ENCODE peak calls at places on chromosomes 3 and 15, in five cellular contexts. V is fibroblast of lung, F is tibial artery, Y is heart left ventricle, T is left lung. K is an unnamed sample.

GRCh38 chr15:51600114-51600513 is 22.5 kb downstream of the DMXL2 start:
- DNase-seq in F (no peak), V (peak; percentile 44), T (no peak), Y (no peak), K (no peak)

GRCh38 chr3:56928379-56929068 is 126.8 kb upstream of the ARHGEF3 start:
- DNase-seq in T (no peak), F (no peak), V (peak; percentile 57), Y (no peak), K (no peak)

GRCh38 chr3:169308654-169309325 is 354.7 kb downstream of the MECOM start:
- DNase-seq in V (peak; percentile 51), F (no peak), Y (no peak), T (no peak), K (no peak)

GRCh38 chr3:166879661-166880060 is 500.4 kb downstream of the ZBBX start:
- DNase-seq in Y (no peak), F (no peak), T (no peak), V (no peak), K (no peak)

GRCh38 chr15:77266708-77267387 is 153.1 kb downstream of the PEAK1 start:
- DNase-seq in Y (no peak), V (peak; percentile 92), F (no peak), T (no peak), K (no peak)

GRCh38 chr3:118089563-118089962 is 945.1 kb downstream of the IGSF11 start:
- DNase-seq in Y (no peak), F (no peak), T (no peak), V (peak; percentile 27), K (no peak)

GRCh38 chr15:77781131-77782051 is 148.7 kb upstream of the LINGO1 start:
- DNase-seq in T (peak; percentile 51), Y (no peak), V (no peak), F (no peak), K (no peak)

GRCh38 chr3:21331321-21331720 is 419.7 kb downstream of the ZNF385D start:
- DNase-seq in F (no peak), T (no peak), V (peak; percentile 10), Y (no peak), K (no peak)

GRCh38 chr15:59611277-59612260 is at the start of gene GCNT3:
- DNase-seq in T (no peak), Y (no peak), V (peak; percentile 8), F (no peak), K (no peak)

GRCh38 chr3:114902691-114903101 is 244.4 kb downstream of the ZBTB20 start:
- DNase-seq in T (no peak), V (no peak), Y (no peak), F (no peak), K (no peak)

GRCh38 chr3:27511724-27512422 is 27.7 kb upstream of the SLC4A7 start:
- DNase-seq in Y (no peak), T (no peak), F (no peak), V (peak; percentile 47), K (no peak)

GRCh38 chr3:129315386-129315991 is 36.8 kb downstream of the HMCES start:
- DNase-seq in F (peak; percentile 79), V (peak; percentile 36), T (peak; percentile 89), Y (peak; percentile 67), K (no peak)

GRCh38 chr15:42385206-42385979 is 26.1 kb downstream of the CAPN3 start:
- DNase-seq in V (peak; percentile 23), F (no peak), Y (no peak), T (no peak), K (no peak)

GRCh38 chr15:78351539-78351938 is 11.4 kb downstream of the CRABP1 start:
- DNase-seq in T (no peak), F (no peak), V (no peak), Y (no peak), K (no peak)

GRCh38 chr3:139520028-139520737 is 19.4 kb downstream of the RBP1 start:
- DNase-seq in Y (no peak), V (peak; percentile 34), T (no peak), F (no peak), K (no peak)

GRCh38 chr15:31265871-31266711 is 60.5 kb upstream of the KLF13 start:
- DNase-seq in V (no peak), F (peak; percentile 68), Y (peak; percentile 81), T (no peak), K (peak; percentile 65)

GRCh38 chr15:58462973-58463663 is 31.3 kb downstream of the LIPC start:
- DNase-seq in Y (no peak), V (no peak), F (peak; percentile 12), T (no peak), K (no peak)

GRCh38 chr3:197533396-197534347 is 22.1 kb downstream of the BDH1 start:
- DNase-seq in T (no peak), F (no peak), Y (no peak), V (no peak), K (no peak)

GRCh38 chr3:85935171-85935570 is 976.4 kb downstream of the CADM2 start:
- DNase-seq in T (no peak), V (no peak), F (no peak), Y (no peak), K (no peak)

DNA sequence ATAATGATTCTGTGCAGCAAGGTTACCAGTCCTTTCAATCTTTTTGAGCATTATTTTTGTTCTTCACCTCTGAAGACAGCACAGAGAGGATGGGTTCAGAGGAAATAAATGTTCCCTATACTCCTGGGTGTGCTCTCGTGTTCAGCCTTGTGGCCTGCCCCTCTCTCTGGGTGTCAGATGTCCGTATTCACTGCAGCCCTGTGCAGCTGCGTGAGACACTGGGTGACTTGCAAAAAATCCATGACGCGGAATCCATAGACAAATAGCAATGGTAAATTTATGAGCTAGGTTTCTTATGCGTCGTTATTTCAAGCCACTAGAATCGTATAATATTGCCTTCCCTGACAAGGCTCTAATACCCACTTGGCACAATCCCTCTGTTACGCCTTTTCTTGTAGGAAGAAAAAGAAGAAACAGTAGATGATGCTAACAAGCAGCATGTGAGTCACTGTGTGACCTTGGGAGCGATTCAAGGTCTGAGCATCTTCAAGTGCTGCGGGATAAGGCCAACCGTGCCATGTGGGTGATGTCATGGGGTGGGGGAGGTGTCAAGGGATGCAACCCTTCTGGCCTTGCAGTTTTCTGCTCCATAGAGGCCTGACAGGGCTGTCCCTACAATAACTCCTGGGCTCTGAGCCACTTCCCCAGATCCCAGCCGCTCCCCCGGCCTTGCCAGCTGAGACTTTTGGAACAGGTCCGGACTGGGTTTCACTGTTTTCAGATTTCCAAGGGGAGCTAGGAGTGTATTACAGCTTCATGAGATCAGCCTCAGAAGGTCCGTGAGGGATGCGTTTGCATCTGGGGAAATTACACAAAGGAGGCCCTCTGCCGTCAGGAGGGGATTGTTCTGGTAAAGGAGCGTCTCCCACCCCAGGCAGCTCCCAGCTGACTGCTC is 47.6 kb upstream of the POMGNT2 start:
- DNase-seq in Y (peak; percentile 81), F (peak; percentile 75), T (no peak), V (peak; percentile 72), K (no peak)
- TF ChIP-seq CTCF in Y (no peak), F (no peak), T (no peak), V (peak; percentile 53), K (no peak)

DNA sequence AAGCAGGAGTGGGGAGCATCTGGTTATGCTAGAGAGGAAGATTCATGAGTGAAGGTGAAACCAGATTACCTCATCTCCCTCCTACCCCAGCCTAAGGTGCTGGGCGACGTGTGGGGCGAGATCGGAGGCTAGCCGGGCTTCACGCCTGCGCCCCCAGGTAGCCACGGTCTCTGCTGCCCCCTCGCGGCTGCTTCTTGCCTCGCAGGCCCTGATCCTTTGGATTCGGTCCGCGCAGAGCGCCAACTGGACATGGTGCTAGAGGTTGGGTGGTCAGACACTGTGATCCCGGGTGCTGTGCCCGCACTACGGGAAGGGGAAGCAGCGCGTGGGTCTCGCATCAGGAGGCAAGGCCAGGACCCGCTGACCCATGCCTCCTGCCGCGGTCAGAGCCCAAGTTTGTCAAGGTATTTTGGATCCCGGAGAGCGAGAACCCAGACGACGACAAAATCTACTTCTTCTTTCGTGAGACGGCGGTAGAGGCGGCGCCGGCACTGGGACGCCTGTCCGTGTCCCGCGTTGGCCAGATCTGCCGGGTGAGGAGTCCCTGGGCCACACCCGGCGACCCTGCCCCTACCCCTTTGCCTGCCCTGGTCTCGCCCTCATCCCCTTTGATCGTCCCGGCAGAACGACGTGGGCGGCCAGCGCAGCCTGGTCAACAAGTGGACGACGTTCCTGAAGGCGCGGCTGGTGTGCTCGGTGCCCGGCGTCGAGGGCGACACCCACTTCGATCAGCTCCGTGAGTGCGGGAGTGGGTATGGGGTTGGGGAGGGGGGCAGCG is 4.2 kb downstream of the SEMA3B start:
- DNase-seq in T (peak; percentile 99), V (peak; percentile 53), F (peak; percentile 91), Y (peak; percentile 86), K (no peak)
- TF ChIP-seq CTCF in T (peak; percentile 97), V (peak; percentile 93), F (peak; percentile 99), Y (peak; percentile 98), K (peak; percentile 98)

DNA sequence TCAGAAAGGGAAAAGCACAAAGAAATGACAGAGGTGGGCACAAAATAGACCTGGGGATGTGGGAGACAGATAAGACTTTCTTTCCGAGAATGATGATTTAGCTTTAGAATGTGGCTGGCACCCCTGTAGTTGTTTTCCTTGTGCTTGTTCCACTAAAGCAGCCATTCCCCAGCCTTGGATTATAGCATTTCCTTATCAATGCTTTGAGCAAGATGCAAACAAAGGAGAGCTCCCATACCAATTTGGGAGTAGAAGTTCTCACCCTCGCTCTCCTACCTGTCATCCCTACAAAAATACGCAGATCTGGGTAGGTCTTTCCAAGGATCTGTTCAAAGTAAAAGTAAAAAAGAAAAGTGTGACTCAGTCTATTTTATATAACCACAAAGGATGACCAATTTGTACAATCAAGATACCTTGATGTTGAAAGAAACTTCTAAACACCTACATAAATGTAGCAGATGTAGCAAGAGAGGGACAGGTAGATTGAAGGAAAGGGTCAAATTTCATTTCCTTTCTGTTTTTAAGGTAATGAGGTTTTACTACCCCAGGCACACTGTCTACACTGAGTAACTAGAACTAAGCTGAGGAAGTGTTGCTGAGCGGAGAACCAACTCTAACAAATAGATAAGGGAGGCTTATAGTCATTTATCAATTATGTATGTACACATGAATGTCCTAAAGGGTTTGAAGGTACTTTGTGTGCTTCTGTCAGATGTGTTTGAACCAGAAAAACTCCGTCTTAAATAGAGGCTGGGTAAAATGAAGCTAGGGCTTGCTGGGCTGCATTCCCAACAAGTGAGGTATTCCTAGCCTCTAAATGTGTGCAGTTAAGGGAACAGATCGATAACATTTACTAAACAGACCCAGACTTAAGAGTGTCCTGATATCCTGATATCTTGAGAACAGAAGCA is 91.1 kb upstream of the LRRN1 start:
- DNase-seq in T (no peak), Y (no peak), F (no peak), V (peak; percentile 11), K (no peak)
- TF ChIP-seq CTCF in T (no peak), Y (no peak), F (no peak), V (no peak), K (no peak)

GRCh38 chr3:71171246-71171645 is 412.3 kb downstream of the FOXP1 start:
- DNase-seq in Y (no peak), F (no peak), T (no peak), V (no peak), K (no peak)

GRCh38 chr3:71172176-71172575 is 411.4 kb downstream of the FOXP1 start:
- DNase-seq in V (no peak), F (no peak), Y (no peak), T (no peak), K (no peak)

GRCh38 chr3:71175722-71176365 is 407.7 kb downstream of the FOXP1 start:
- DNase-seq in F (no peak), Y (no peak), V (peak; percentile 42), T (no peak), K (no peak)

GRCh38 chr3:71173421-71173975 is 410.0 kb downstream of the FOXP1 start:
- DNase-seq in V (peak; percentile 92), F (no peak), Y (no peak), T (no peak), K (no peak)

DNA sequence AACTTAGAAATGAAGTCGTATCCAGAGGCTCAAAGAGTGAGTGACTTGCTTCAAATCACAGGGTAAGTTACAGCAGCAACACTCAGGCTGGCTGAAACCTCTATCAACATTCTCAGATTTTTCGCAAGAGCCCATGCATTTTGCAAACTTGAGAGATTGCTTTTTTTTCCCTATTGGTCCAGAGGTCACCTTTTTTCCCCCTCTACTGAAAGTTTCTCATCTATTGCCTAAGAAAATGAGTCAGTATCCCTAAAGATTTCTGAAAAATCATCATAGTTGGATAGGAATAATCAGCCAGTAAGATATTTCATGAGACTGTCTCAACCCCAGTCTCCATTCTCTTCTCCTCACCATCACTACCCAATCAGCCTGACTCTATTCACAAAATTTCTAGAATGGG is 410.6 kb downstream of the FOXP1 start:
- DNase-seq in T (no peak), V (peak; percentile 59), F (no peak), Y (no peak), K (no peak)
- TF ChIP-seq CTCF in T (no peak), V (no peak), F (no peak), Y (no peak), K (no peak)

K was measured in chondrocyte.